ENCODE peak calls at places on chromosomes 1 and 21, in ten cellular contexts. V is ovary, X is HFF-Myc, H is fibroblast of lung, Q is WTC11, P is PC-9, I is lower lobe of right lung, F is GM13976, N is body of pancreas, K is cardiac muscle cell. W is an unnamed sample.
A peak's percentile ranks its signal among the peaks of the same experiment; 100 is the strongest.

GRCh38 chr21:33988237-33988835 is 72.7 kb upstream of the ATP5PO start:
- DNase-seq in V (no peak), X (no peak), H (no peak), Q (no peak), P (no peak), I (no peak), F (no peak), N (no peak), K (no peak), W (no peak)

GRCh38 chr1:1407957-1408318 is 845 bp upstream of the MRPL20 start:
- DNase-seq in V (no peak), X (no peak), H (no peak), Q (no peak), P (no peak), I (no peak), F (no peak), N (no peak), K (no peak), W (no peak)

GRCh38 chr21:17828223-17828622 is 9.1 kb upstream of the C21orf91 start:
- DNase-seq in V (no peak), X (no peak), H (peak; percentile 52), Q (no peak), P (no peak), I (no peak), F (no peak), N (no peak), K (peak; percentile 35), W (no peak)

GRCh38 chr1:60890664-60891063 is 191.7 kb upstream of the NFIA start:
- DNase-seq in V (no peak), X (no peak), H (no peak), Q (no peak), P (no peak), I (no peak), F (no peak), N (no peak), K (no peak), W (no peak)

GRCh38 chr1:220785166-220786056 is 1.3 kb upstream of the MTARC1 start:
- DNase-seq in V (no peak), X (no peak), H (no peak), Q (no peak), P (no peak), I (no peak), F (no peak), N (no peak), K (no peak), W (no peak)

GRCh38 chr1:185439727-185440415 is 122.8 kb upstream of the IVNS1ABP start:
- DNase-seq in V (no peak), X (peak; percentile 29), H (peak; percentile 81), Q (no peak), P (peak; percentile 70), I (no peak), F (peak; percentile 44), N (no peak), K (peak; percentile 40), W (no peak)

GRCh38 chr1:53617382-53618217 is 121.4 kb downstream of the GLIS1 start:
- DNase-seq in V (peak; percentile 2), X (no peak), H (peak; percentile 74), Q (no peak), P (no peak), I (no peak), F (no peak), N (no peak), K (no peak), W (no peak)

GRCh38 chr1:78038071-78038470 is 7.7 kb upstream of the GIPC2 start:
- DNase-seq in V (no peak), X (no peak), H (no peak), Q (no peak), P (no peak), I (no peak), F (no peak), N (peak; percentile 17), K (peak; percentile 38), W (no peak)

GRCh38 chr1:53799141-53799540 is 39.0 kb downstream of the NDC1 start:
- DNase-seq in V (no peak), X (no peak), H (peak; percentile 33), Q (no peak), P (no peak), I (no peak), F (no peak), N (no peak), K (no peak), W (no peak)

GRCh38 chr1:88549536-88549935 is 134.5 kb upstream of the PKN2 start:
- DNase-seq in V (no peak), X (no peak), H (peak; percentile 1), Q (no peak), P (no peak), I (no peak), F (no peak), N (no peak), K (peak; percentile 10), W (no peak)

GRCh38 chr21:36725793-36726386 is 27.0 kb downstream of the SIM2 start:
- DNase-seq in V (no peak), X (no peak), H (no peak), Q (no peak), P (no peak), I (no peak), F (no peak), N (no peak), K (no peak), W (no peak)

GRCh38 chr1:112957133-112957812 is 1.3 kb upstream of the SLC16A1 start:
- DNase-seq in V (peak; percentile 45), X (peak; percentile 79), H (peak; percentile 92), Q (peak; percentile 49), P (no peak), I (no peak), F (peak; percentile 82), N (peak; percentile 4), K (peak; percentile 92), W (peak; percentile 7)

GRCh38 chr1:246482780-246483179 is 24.3 kb downstream of the SMYD3 start:
- DNase-seq in V (no peak), X (no peak), H (no peak), Q (no peak), P (no peak), I (no peak), F (no peak), N (no peak), K (no peak), W (no peak)

DNA sequence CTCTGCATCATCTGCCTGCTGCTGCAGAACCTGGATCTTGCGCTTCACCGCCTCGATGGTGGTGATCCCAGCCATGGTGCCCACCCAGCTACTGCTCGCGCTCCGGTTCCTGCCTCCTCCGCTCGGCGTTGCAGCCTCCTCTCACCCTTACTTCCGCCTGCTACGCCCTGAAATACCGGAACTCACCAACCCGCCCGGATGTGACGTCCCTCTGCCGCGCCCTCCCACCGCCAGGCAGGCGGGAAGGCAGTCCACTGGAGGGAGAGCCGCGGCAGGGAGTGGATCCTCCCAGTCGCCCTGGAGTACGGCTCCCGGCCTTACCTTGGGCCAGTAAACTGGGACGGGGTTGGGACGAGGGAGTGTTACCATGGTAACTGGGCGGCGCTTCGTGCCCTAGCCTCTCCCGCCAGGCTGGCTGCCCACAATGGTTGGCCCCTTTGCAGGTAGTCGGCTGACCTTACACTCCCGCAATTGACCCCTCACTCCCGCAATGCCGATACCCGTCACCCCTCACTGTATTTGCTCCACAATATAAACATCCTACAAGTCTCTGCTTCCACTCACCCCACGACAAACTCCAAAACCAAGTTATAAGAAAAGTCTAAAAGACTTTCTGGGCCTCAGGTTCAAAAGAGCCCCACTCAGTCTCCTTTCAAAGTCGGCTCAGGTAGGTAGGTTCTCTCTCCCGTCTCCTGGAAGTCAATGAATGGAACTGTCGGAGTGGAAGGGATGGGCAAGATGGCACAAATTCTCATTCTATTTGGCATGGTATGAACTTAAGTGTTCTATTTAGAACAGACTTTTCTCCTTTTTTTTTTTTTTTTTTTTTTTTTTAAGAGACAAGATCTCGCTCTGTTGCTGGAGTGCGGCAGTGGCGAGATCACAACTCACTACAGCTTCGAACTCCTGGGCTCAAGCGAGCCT is 8.6 kb downstream of the TPM3 start:
- DNase-seq in V (peak; percentile 96), X (peak; percentile 81), H (peak; percentile 97), Q (peak; percentile 99), P (peak; percentile 98), I (peak; percentile 97), F (peak; percentile 96), N (peak; percentile 99), K (peak; percentile 98), W (peak; percentile 94)
- TF ChIP-seq CTCF in V (peak; percentile 37), X (no peak), H (no peak), Q (no peak), P (no peak), I (no peak), F (peak; percentile 2), N (peak; percentile 39), K (no peak), W (no peak)

DNA sequence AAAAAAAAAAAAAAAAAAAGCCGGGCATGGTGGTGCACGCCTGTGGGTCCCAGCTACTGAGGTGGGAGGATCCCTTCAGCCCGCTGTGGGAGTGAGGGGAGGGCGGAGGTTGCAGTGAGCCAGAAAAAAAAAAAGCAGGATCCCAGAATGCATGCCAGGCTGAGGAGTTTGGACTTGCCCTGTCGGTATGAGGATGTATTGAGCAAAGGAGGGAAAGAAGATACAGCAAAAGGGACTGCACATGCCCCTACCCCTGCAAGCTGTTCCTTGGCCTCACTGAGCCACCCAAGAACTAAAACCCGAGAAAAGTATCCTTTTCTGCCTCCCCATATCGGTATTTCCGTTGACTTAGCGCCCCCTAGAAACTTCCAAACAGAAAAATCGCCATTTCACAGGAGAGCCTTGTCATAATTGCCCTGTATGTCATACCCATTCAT is 1.3 kb upstream of the GPATCH4 start:
- DNase-seq in V (no peak), X (no peak), H (peak; percentile 5), Q (no peak), P (no peak), I (no peak), F (no peak), N (no peak), K (no peak), W (no peak)
- TF ChIP-seq CTCF in V (no peak), X (peak; percentile 54), H (peak; percentile 32), Q (no peak), P (peak; percentile 41), I (peak; percentile 25), F (peak; percentile 43), N (peak; percentile 22), K (peak; percentile 47), W (peak; percentile 45)

DNA sequence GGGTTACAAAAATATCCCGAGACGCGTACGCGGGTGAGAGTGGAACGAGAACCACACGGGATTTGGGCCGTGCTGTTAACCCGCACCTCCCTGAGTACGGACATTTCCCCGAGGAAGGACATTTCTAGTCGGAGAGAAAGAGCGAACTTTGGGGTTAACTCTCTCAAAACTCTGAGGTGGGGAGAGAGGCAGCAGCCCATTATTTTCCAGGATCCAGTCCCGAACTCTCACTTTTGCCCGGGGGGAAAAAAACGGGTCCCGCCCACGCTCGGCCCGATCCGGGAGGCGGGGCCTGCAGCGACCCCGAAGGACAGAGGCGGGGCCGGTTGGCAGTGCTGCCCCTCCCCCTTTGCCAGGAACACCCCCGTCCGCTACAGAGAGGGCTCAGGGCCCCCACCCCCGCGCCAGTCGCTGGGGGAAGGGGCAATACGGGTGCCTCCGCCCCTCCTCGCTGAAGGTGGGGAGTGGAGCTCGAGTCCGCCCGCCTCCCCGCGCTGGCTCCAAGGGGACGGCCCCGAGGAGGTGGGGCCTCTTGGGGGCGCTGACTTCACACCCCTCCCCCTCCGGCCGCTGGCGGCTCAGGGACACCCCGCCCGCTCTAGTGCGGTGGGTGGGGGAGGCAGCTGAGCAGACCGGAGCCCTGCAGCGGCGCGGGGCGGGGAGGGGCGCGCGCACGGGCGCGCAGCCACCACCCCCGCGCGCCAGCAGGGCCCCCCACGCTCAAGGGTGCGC is 722 bp downstream of the NUCKS1 start:
- DNase-seq in V (peak; percentile 95), X (peak; percentile 83), H (peak; percentile 96), Q (peak; percentile 97), P (peak; percentile 99), I (peak; percentile 95), F (peak; percentile 97), N (peak; percentile 95), K (peak; percentile 99), W (peak; percentile 90)
- TF ChIP-seq CTCF in V (peak; percentile 14), X (no peak), H (no peak), Q (no peak), P (no peak), I (no peak), F (no peak), N (no peak), K (no peak), W (no peak)

GRCh38 chr1:203196371-203196770 is 9.9 kb upstream of the CHI3L1 start:
- DNase-seq in V (no peak), X (no peak), H (peak; percentile 42), Q (no peak), P (no peak), I (no peak), F (no peak), N (no peak), K (no peak), W (no peak)
- TF ChIP-seq CTCF in V (no peak), X (no peak), H (no peak), Q (no peak), P (no peak), I (no peak), F (no peak), N (no peak), K (peak; percentile 7), W (peak; percentile 11)

W was measured in neural crest cell.